ENCODE peak calls at places on chromosomes 6 and 20, in eight cellular contexts. V is K562, U is PC-9, H is endothelial cell of umbilical vein, I is mammary epithelial cell, J is GM23248, B is A673, D is fibroblast of lung. Y is an unnamed sample.

GRCh38 chr6:38179794-38180430 is 360.4 kb downstream of the ZFAND3 start:
- DNase-seq in V (no peak), U (no peak), J (no peak), D (no peak), I (no peak), B (no peak), H (no peak), Y (no peak)

GRCh38 chr6:15062311-15063252 is 183.3 kb upstream of the JARID2 start:
- DNase-seq in D (peak; percentile 72), H (no peak), V (peak; percentile 48), U (peak; percentile 86), B (no peak), J (peak; percentile 83), I (peak; percentile 100), Y (peak; percentile 26)

GRCh38 chr6:45783716-45784115 is 231.9 kb downstream of the CLIC5 start:
- DNase-seq in J (no peak), V (no peak), B (no peak), D (no peak), H (no peak), I (peak; percentile 79), U (no peak), Y (no peak)

GRCh38 chr6:3963404-3963803 is 114.2 kb downstream of the FAM50B start:
- DNase-seq in B (no peak), D (no peak), I (no peak), H (no peak), U (no peak), V (no peak), J (no peak), Y (no peak)

GRCh38 chr6:160974304-160974771 is 17.2 kb upstream of the MAP3K4 start:
- DNase-seq in U (no peak), V (no peak), B (no peak), I (peak; percentile 98), J (peak; percentile 99), H (no peak), D (peak; percentile 93), Y (no peak)

GRCh38 chr6:431986-432385 is 40.4 kb downstream of the IRF4 start:
- DNase-seq in V (no peak), D (peak; percentile 38), U (no peak), H (no peak), B (peak; percentile 7), J (no peak), I (no peak), Y (no peak)

GRCh38 chr6:144285798-144286502 is 815 bp downstream of the UTRN start:
- DNase-seq in B (peak; percentile 51), V (peak; percentile 11), U (peak; percentile 52), H (peak; percentile 74), D (peak; percentile 59), J (peak; percentile 74), I (peak; percentile 39), Y (peak; percentile 57)

GRCh38 chr20:49490689-49491088 is 8.2 kb upstream of the KCNB1 start:
- DNase-seq in I (no peak), B (no peak), H (no peak), D (no peak), V (no peak), U (peak; percentile 77), J (no peak), Y (peak; percentile 52)

GRCh38 chr6:148109732-148110131 is 232.9 kb upstream of the SASH1 start:
- DNase-seq in V (no peak), B (no peak), I (no peak), D (no peak), H (no peak), J (no peak), U (no peak), Y (no peak)

GRCh38 chr6:86511962-86512361 is 425.4 kb upstream of the HTR1E start:
- DNase-seq in H (no peak), I (no peak), J (no peak), D (no peak), V (no peak), U (no peak), B (no peak), Y (no peak)

GRCh38 chr6:130997061-130997753 is 65.8 kb downstream of the EPB41L2 start:
- DNase-seq in B (peak; percentile 96), U (no peak), I (no peak), D (peak; percentile 38), J (peak; percentile 31), V (no peak), H (peak; percentile 74), Y (no peak)

DNA sequence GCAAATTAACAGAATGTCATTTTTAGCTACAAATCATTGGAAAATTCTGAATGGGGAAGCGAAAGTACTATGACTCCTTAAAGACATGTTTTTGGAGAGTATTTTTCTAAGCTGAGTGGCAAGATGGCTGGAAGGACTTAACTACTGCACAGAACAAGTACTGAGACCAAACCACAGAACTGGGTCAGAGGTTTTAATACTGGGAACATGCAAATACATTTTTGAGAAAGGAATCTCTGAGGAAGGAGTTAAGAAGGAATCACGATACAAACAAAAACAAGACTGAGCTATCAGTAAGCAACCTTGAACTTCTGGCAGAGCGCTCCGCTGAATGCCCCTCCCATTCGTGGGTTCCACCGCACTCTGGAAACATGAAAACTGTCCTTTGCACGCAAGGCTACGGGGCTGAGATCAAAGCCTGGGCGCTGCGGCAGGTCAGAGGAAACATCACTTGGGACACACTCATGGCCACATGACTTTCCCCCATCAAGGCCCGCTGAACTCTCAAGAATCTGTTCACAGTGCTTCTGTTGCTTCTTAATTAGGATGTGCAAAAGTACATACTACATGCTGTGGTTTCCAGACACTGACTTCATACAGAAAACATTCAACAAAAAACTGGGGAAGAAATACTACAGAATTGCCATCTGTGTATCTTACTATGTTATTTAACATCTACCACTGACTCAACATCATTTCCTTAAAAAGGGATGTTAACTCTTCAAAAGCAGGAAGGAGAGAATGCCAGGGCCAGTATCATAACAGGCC is 27.8 kb downstream of the SLC23A2 start:
- DNase-seq in I (no peak), D (peak; percentile 87), J (peak; percentile 85), B (no peak), H (peak; percentile 95), U (no peak), V (no peak), Y (no peak)
- H3K4me3 ChIP-seq in I (no peak overlapping the region), D (peak overlapping the region; percentile 36), J (peak overlapping the region; percentile 68), B (no peak overlapping the region), H (peak overlapping the region; percentile 34), U (no peak overlapping the region), V (no peak overlapping the region), Y (no peak overlapping the region)

DNA sequence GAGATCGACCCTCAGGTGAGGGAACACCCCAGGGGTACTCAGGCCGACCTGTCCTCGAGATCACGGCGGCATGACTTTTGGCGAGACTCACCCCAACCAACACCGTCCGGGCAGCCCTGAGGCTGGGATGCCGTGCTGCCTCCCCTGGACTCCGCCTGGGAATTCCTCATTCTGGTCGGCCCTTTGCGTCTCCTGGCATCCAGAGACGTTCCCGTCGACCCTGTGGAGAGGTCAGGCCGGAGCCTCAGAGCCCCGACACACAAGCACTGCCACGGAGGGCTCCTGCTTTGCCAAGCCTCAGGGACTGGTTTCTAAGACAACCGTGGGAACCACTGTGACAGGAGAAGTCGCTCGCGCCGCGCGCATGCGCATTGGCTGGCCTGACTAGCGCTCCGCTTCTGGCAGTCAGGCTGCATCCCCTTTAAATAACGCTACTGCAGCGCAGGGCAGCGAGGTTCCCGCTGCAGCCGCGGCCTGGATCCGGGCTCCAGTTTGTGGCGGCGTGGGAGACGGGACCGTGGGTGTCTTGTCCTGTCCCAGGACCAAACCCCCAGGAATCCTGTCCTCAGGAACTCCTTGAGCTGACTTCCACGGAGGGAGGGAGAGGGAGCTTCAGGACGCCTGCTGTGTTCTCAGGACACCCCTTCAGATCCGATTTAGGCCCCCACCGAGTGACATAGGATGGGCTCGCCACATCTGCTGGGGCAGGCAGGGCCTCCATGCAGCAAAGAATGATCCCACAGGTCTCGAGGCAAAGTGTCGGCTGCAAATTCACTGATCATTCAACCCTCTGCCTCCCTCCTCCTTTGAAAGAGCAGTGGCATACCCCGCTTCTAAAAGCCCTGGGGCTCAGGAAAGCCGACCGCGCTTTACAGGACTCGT is 163.2 kb upstream of the ZNF337 start:
- DNase-seq in D (peak; percentile 26), I (peak; percentile 35), J (peak; percentile 82), V (peak; percentile 38), B (peak; percentile 67), U (no peak), H (peak; percentile 61), Y (peak; percentile 37)
- TF ChIP-seq EZH2 in D (peak; percentile 48), I (no peak), J (no peak), V (no peak), B (no peak), U (no peak), H (peak; percentile 61), Y (no peak)

DNA sequence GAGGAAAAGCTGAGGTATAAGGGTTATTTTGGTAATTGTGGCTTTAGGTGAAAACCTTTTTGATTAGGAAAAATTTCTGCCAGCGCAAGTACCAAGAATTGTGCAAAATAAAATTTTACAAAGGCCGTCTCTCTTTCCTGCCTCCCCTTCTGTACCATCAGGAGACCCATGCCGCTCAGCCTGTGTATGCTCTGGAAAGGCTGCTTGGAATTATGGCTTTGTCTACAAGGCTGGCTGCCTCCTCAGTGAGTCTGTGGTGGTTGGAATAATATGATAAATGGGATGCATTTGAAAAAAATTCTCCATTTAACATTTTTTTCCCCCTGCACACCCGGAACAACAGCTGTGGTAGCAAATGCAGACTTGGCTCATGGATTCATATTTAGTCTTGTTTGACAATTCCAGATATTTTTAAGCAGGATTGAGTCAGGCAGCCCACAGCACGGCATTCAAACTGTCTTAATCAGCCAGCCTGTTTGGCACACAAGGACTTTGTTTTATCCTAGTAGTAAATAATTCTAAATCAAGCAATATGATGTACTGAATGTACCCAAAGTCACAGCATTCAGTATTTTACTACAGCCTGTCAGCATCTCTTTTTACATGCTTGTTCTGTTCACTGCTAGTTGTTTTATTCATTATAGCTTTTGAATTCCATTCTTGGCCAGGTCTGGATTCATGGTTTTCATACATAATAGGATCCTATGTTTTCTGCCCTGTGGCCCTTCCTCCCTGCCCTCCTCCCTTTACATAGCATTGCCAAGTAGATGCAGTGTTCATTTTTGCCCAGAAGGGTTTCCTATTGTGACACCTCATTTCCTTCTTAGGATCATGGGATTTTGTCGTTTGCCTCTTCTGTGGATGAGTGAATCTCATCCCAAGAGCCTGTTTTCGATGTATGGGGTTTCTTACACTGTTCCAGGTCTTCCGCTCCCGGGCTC is 68.0 kb downstream of the LRRC1 start:
- DNase-seq in H (peak; percentile 31), I (peak; percentile 32), J (peak; percentile 80), D (peak; percentile 91), V (no peak), U (no peak), B (peak; percentile 3), Y (peak; percentile 27)
- H3K4me3 ChIP-seq in H (no peak overlapping the region), I (no peak overlapping the region), J (no peak overlapping the region), D (no peak overlapping the region), V (no peak overlapping the region), U (no peak overlapping the region), B (no peak overlapping the region), Y (no peak overlapping the region)

GRCh38 chr6:34246563-34247391 is 2.0 kb downstream of the SMIM29 start:
- DNase-seq in J (peak; percentile 55), D (no peak), V (peak; percentile 59), I (no peak), B (peak; percentile 45), U (peak; percentile 75), H (peak; percentile 48), Y (peak; percentile 59)
- TF ChIP-seq EZH2 in J (no peak), D (no peak), V (no peak), I (no peak), B (no peak), U (no peak), H (no peak), Y (no peak)

DNA sequence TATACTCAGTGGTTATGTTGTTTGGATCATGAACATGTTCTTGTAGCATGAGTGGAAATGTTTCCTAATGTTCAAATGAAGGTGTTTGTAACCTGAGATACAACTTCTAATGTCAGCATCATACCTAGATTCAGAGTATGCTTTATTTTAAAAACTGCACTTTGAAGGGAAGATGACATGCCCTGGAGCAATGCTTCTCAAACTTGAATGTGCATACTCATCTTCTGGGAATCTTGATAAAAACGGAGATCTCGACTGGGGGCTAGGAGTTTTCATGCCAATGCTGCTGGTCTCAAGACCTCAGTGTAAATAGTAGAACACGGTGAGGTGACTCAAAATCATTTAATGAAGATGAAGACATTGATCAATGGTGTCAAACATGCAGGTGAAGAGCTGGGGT is 440.0 kb upstream of the NOX3 start:
- DNase-seq in V (no peak), J (no peak), D (no peak), B (no peak), U (no peak), I (no peak), H (no peak), Y (peak; percentile 32)
- H3K4me3 ChIP-seq in V (no peak overlapping the region), J (no peak overlapping the region), D (no peak overlapping the region), B (no peak overlapping the region), U (no peak overlapping the region), I (no peak overlapping the region), H (no peak overlapping the region), Y (no peak overlapping the region)

Y was measured in PC-3.